ENCODE peak calls at places on chromosome 19, in ten cellular contexts. L, F, E, H, U, W, T, Q, S and X are unnamed samples.

GRCh38 chr19:38944981-38945506 is 14.3 kb downstream of the MRPS12 start:
- DNase-seq in L (peak), F (no peak), E (no peak), H (no peak), U (no peak), W (no peak), T (no peak), Q (no peak), S (no peak), X (no peak)

GRCh38 chr19:33953023-33953422 is 156.4 kb downstream of the KCTD15 start:
- DNase-seq in L (no peak), F (no peak), E (no peak), H (no peak), U (no peak), W (no peak), T (no peak), Q (no peak), S (no peak), X (no peak)

GRCh38 chr19:46404039-46404883 is 9.1 kb downstream of the CCDC8 start:
- DNase-seq in L (peak), F (no peak), E (no peak), H (no peak), U (no peak), W (no peak), T (peak), Q (no peak), S (no peak), X (no peak)

GRCh38 chr19:35248310-35249145 is at the start of gene LSR:
- DNase-seq in L (peak), F (peak), E (peak), H (no peak), U (no peak), W (no peak), T (no peak), Q (peak), S (no peak), X (no peak)

GRCh38 chr19:33376423-33376822 is 2.9 kb downstream of the CEBPG start:
- DNase-seq in L (peak), F (no peak), E (no peak), H (peak), U (peak), W (peak), T (peak), Q (no peak), S (no peak), X (peak)

GRCh38 chr19:8397746-8398721 is 7.9 kb downstream of the RAB11B start:
- DNase-seq in L (no peak), F (no peak), E (no peak), H (no peak), U (no peak), W (no peak), T (no peak), Q (no peak), S (no peak), X (no peak)

GRCh38 chr19:29378543-29379105 is 147.2 kb upstream of the VSTM2B start:
- DNase-seq in L (no peak), F (no peak), E (no peak), H (no peak), U (no peak), W (no peak), T (no peak), Q (peak), S (no peak), X (no peak)

GRCh38 chr19:1855040-1855827 is 7.0 kb upstream of the REXO1 start:
- DNase-seq in L (no peak), F (peak), E (peak), H (no peak), U (peak), W (no peak), T (peak), Q (peak), S (peak), X (no peak)

GRCh38 chr19:48121909-48122371 is 11.3 kb upstream of the PLA2G4C start:
- DNase-seq in L (no peak), F (no peak), E (no peak), H (no peak), U (no peak), W (no peak), T (no peak), Q (no peak), S (no peak), X (peak)

GRCh38 chr19:18972301-18972831 is 31.3 kb upstream of the HOMER3 start:
- DNase-seq in L (no peak), F (no peak), E (no peak), H (no peak), U (peak), W (no peak), T (peak), Q (no peak), S (no peak), X (no peak)

GRCh38 chr19:27759896-27760295 is 1453.1 kb downstream of the UQCRFS1 start:
- DNase-seq in L (no peak), F (no peak), E (no peak), H (no peak), U (no peak), W (no peak), T (no peak), Q (no peak), S (no peak), X (no peak)

GRCh38 chr19:32676186-32676894 is 692 bp downstream of the RGS9BP start:
- DNase-seq in L (peak), F (peak), E (no peak), H (no peak), U (no peak), W (no peak), T (no peak), Q (no peak), S (no peak), X (no peak)

GRCh38 chr19:28468701-28469459 is 744.1 kb downstream of the UQCRFS1 start:
- DNase-seq in L (no peak), F (no peak), E (no peak), H (no peak), U (no peak), W (no peak), T (peak), Q (peak), S (no peak), X (no peak)

GRCh38 chr19:52336117-52336811 is at the start of gene ZNF610:
- DNase-seq in L (peak), F (peak), E (peak), H (peak), U (peak), W (peak), T (peak), Q (peak), S (peak), X (no peak)

GRCh38 chr19:46745521-46746280 is at the start of gene FKRP:
- DNase-seq in L (peak), F (peak), E (no peak), H (no peak), U (no peak), W (no peak), T (no peak), Q (no peak), S (peak), X (no peak)

GRCh38 chr19:45881909-45882528 is 3.9 kb downstream of the IRF2BP1 start:
- DNase-seq in L (no peak), F (no peak), E (no peak), H (no peak), U (no peak), W (no peak), T (no peak), Q (no peak), S (no peak), X (no peak)

GRCh38 chr19:5068251-5069090 is 99.6 kb downstream of the KDM4B start:
- DNase-seq in L (no peak), F (no peak), E (no peak), H (no peak), U (no peak), W (no peak), T (no peak), Q (no peak), S (no peak), X (no peak)

GRCh38 chr19:14767466-14767971 is 10.8 kb downstream of the ADGRE2 start:
- DNase-seq in L (no peak), F (no peak), E (no peak), H (no peak), U (no peak), W (no peak), T (no peak), Q (no peak), S (no peak), X (no peak)

GRCh38 chr19:35644987-35645679 is 3.0 kb upstream of the COX6B1 start:
- DNase-seq in L (peak), F (peak), E (peak), H (no peak), U (no peak), W (no peak), T (peak), Q (peak), S (peak), X (no peak)

GRCh38 chr19:53581871-53582279 is 43.9 kb downstream of the ZNF331 start:
- DNase-seq in L (no peak), F (no peak), E (no peak), H (no peak), U (no peak), W (no peak), T (no peak), Q (no peak), S (no peak), X (no peak)

GRCh38 chr19:49423278-49423984 is at the start of gene PTH2:
- DNase-seq in L (no peak), F (no peak), E (no peak), H (no peak), U (no peak), W (no peak), T (no peak), Q (no peak), S (no peak), X (no peak)